ENCODE peak calls at places on chromosomes 5 and 9, in five cellular contexts. E is CD8-positive, alpha-beta T cell; W is astrocyte; V is BJ; C is cardiac fibroblast. O is an unnamed sample.

GRCh38 chr5:172898513-172899369 is 60.5 kb upstream of the RPL26L1 start:
- DNase-seq in V (no peak), E (no peak), C (no peak), W (no peak), O (no peak)

GRCh38 chr9:116327702-116328440 is 174.3 kb downstream of the PAPPA start:
- DNase-seq in W (peak), C (no peak), V (peak), E (no peak), O (peak)

GRCh38 chr5:107425541-107426031 is 245.2 kb downstream of the EFNA5 start:
- DNase-seq in W (peak), V (peak), C (peak), E (no peak), O (peak)

GRCh38 chr9:105206821-105207699 is 37.4 kb upstream of the SLC44A1 start:
- DNase-seq in E (no peak), W (no peak), C (peak), V (no peak), O (peak)

GRCh38 chr5:33984178-33984577 is 315 bp downstream of the SLC45A2 start:
- DNase-seq in C (no peak), V (no peak), E (no peak), W (no peak), O (no peak)

GRCh38 chr5:146340260-146341081 is 1.8 kb downstream of the POU4F3 start:
- DNase-seq in E (no peak), C (peak), V (no peak), W (peak), O (peak)

GRCh38 chr5:141957367-141957993 is 522 bp downstream of the PCDH12 start:
- DNase-seq in C (no peak), E (no peak), W (no peak), V (no peak), O (no peak)

GRCh38 chr5:14660836-14661235 is 3.7 kb upstream of the OTULIN start:
- DNase-seq in W (no peak), V (no peak), E (no peak), C (peak), O (no peak)

GRCh38 chr9:21906878-21907277 is 87.3 kb downstream of the CDKN2A start:
- DNase-seq in V (no peak), E (no peak), W (peak), C (peak), O (no peak)

GRCh38 chr5:112342364-112342763 is 76.7 kb downstream of the EPB41L4A start:
- DNase-seq in E (no peak), W (no peak), V (no peak), C (no peak), O (no peak)

GRCh38 chr5:6634327-6634713 is 1.1 kb downstream of the SRD5A1 start:
- DNase-seq in W (no peak), E (no peak), V (no peak), C (no peak), O (peak)

GRCh38 chr5:28390341-28390740 is 1352.0 kb upstream of the CDH9 start:
- DNase-seq in C (no peak), E (no peak), V (no peak), W (no peak), O (no peak)

GRCh38 chr5:131945551-131945882 is at the start of gene MEIKIN:
- DNase-seq in E (no peak), W (no peak), V (no peak), C (no peak), O (no peak)

GRCh38 chr5:132493241-132493640 is 2.7 kb upstream of the IRF1 start:
- DNase-seq in C (no peak), V (no peak), E (peak), W (no peak), O (no peak)

GRCh38 chr9:35163413-35163812 is 1.6 kb downstream of the UNC13B start:
- DNase-seq in W (no peak), V (no peak), C (no peak), E (no peak), O (peak)
- H3K4me3 ChIP-seq in W (no peak), V (no peak), C (no peak), E (no peak), O (peak)

DNA sequence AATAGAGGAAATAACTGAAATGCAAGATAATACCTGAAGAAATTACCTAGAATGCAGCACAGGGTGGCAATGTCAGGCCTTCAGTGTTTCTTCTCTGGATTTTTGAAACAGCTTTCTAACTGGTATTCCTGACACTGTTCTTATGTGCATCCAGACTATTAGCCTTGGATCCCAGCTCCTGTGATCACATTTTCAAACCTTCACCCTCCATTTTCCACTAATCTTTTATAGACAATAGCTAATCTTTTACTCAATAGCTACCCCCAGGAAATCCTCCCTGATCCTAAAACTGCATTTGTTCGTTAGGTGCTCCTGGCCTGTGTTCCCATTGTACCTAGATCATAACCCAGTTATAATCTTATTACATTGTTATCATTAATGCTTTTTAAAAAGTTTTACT is 101.5 kb upstream of the DHFR start:
- DNase-seq in W (no peak), C (no peak), V (no peak), E (no peak), O (no peak)
- TF ChIP-seq CTCF in W (no peak), C (no peak), V (no peak), E (no peak), O (no peak)

GRCh38 chr5:87645241-87645640 is 232.5 kb upstream of the CCNH start:
- DNase-seq in C (no peak), E (no peak), V (no peak), W (no peak), O (no peak)
- H3K4me3 ChIP-seq in C (no peak), E (no peak), V (no peak), W (no peak), O (no peak)

GRCh38 chr5:171432581-171433351 is 13.3 kb downstream of the FGF18 start:
- DNase-seq in E (no peak), V (no peak), W (no peak), C (no peak), O (no peak)

GRCh38 chr5:171432076-171432475 is 12.6 kb downstream of the FGF18 start:
- DNase-seq in E (no peak), V (no peak), W (no peak), C (no peak), O (no peak)

GRCh38 chr5:171429543-171429910 is 10.1 kb downstream of the FGF18 start:
- DNase-seq in V (no peak), W (no peak), E (no peak), C (no peak), O (no peak)

GRCh38 chr5:171433352-171433698 is 13.9 kb downstream of the FGF18 start:
- DNase-seq in V (no peak), E (no peak), C (no peak), W (no peak), O (no peak)

DNA sequence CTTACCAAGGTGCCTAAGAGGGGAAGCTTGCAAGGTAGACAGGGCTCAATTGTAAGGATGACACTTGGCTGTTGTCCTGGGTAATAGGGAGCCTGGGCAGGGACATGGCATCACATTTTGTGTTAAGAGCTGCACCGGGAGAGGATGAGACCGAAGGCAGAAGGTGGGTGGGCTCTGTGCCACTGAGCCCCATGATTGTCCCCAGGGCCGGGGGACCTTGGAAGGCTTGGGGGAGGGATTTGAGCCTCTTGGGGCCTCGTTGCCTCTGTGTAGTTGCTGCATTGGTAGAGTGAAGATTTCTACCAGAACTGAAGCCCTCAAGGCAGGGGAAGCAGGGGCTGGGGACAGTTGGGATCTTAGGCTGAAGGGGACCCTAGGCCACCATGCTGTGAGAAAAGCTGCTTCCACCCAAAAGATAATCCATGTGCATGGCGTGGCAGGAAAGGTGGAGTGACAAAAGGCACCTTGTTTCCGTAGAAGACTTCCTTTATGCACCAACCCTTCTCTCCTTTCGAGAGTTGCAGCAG is 11.9 kb downstream of the FGF18 start:
- DNase-seq in E (no peak), V (no peak), C (no peak), W (no peak), O (no peak)
- TF ChIP-seq CTCF in E (no peak), V (no peak), C (no peak), W (no peak), O (no peak)

DNA sequence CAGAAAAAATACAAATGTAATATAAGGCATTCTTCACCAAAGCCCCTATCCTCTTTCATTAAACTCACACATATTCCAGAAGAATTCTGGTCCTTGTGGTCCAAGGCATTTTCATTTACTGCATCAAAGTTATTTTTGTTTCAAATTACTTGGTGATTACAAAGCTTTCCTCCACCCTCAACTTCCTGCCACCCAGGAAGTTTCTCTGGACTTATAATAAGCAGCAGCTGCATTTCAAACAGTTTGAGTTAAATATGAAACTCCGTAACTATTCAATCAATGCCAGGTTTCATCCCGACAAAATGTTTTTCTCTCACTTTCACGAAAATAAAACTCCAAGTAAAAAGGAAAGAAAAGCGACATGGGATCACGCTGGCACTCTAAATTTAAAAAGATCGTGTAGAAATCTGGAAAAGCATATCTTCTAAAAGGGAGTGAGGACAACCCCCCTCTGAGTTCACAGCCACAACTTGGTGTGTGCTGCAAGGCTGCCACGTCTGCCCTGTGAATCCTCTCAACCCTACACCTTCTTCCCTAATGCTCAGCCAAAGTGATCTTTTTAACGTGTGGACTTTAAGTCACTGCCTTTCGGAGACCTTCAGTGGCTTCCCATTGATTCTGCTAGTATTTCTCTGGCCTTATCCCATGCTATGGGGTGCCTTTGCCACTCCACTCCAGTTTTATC is 90.9 kb upstream of the CER1 start:
- DNase-seq in V (no peak), W (peak), C (peak), E (no peak), O (peak)
- H3K4me3 ChIP-seq in V (peak), W (peak), C (no peak), E (no peak), O (no peak)

GRCh38 chr5:181190711-181191525 is 14.1 kb downstream of the TRIM7 start:
- DNase-seq in W (no peak), V (no peak), C (peak), E (peak), O (peak)
- TF ChIP-seq CTCF in W (peak), V (peak), C (peak), E (peak), O (no peak)

O was measured in fibroblast of the aortic adventitia.